ENCODE peak calls at places on chromosomes 4 and X, in five cellular contexts. R is WTC11, U is colonic mucosa, B is osteocyte, Q is neural crest cell. J is an unnamed sample.

GRCh38 chr4:2800691-2801596 is 8.1 kb downstream of the SH3BP2 start:
- DNase-seq in U (peak), B (no peak), Q (peak), R (peak), J (peak)

GRCh38 chrX:123481908-123482873 is 250.7 kb downstream of the THOC2 start:
- DNase-seq in B (no peak), R (no peak), U (no peak), Q (no peak), J (no peak)

GRCh38 chrX:70826715-70827114 is 81.8 kb downstream of the TEX11 start:
- DNase-seq in U (peak), R (no peak), B (no peak), Q (no peak), J (no peak)

GRCh38 chr4:15457401-15458201 is 12.1 kb upstream of the CC2D2A start:
- DNase-seq in Q (no peak), U (no peak), R (no peak), B (no peak), J (no peak)

GRCh38 chrX:136779346-136779781 is 1.4 kb downstream of the ARHGEF6 start:
- DNase-seq in U (no peak), B (no peak), Q (no peak), R (no peak), J (no peak)

GRCh38 chr4:140187316-140187695 is 33.3 kb upstream of the MAML3 start:
- DNase-seq in R (no peak), U (no peak), Q (no peak), B (no peak), J (no peak)

GRCh38 chrX:103608305-103608963 is 671 bp downstream of the TCEAL3 start:
- DNase-seq in U (peak), R (no peak), Q (no peak), B (no peak), J (peak)

GRCh38 chr4:122764071-122764807 is 31.7 kb downstream of the BBS12 start:
- DNase-seq in R (no peak), Q (no peak), B (no peak), U (no peak), J (no peak)

GRCh38 chrX:1265061-1265460 is 3.6 kb upstream of the CSF2RA start:
- DNase-seq in Q (no peak), B (no peak), U (no peak), R (no peak), J (no peak)

GRCh38 chrX:154401918-154402621 is 3.9 kb downstream of the RPL10 start:
- DNase-seq in R (no peak), B (no peak), U (no peak), Q (no peak), J (no peak)

GRCh38 chr4:40507977-40508376 is 121.7 kb downstream of the RBM47 start:
- DNase-seq in R (no peak), B (no peak), U (peak), Q (no peak), J (no peak)

GRCh38 chr4:13289391-13289790 is 194.7 kb downstream of the RAB28 start:
- DNase-seq in Q (no peak), R (no peak), B (no peak), U (no peak), J (no peak)

GRCh38 chr4:79869597-79870336 is 203.3 kb downstream of the ANTXR2 start:
- DNase-seq in R (no peak), B (no peak), Q (no peak), U (no peak), J (no peak)

GRCh38 chr4:138875886-138876608 is 139.5 kb upstream of the NOCT start:
- DNase-seq in B (no peak), R (no peak), Q (no peak), U (no peak), J (no peak)

GRCh38 chrX:78383594-78383993 is 56.2 kb upstream of the CYSLTR1 start:
- DNase-seq in B (no peak), R (no peak), U (no peak), Q (no peak), J (no peak)

GRCh38 chr4:42954925-42955669 is 62.6 kb downstream of the GRXCR1 start:
- DNase-seq in Q (no peak), U (no peak), B (no peak), R (no peak), J (no peak)

GRCh38 chr4:186643501-186644315 is 79.9 kb downstream of the FAT1 start:
- DNase-seq in Q (no peak), U (no peak), R (no peak), B (no peak), J (no peak)

GRCh38 chrX:45070116-45071007 is 130.3 kb downstream of the DIPK2B start:
- DNase-seq in B (no peak), Q (no peak), R (no peak), U (peak), J (no peak)

GRCh38 chr4:2406920-2407319 is 11.5 kb downstream of the ZFYVE28 start:
- DNase-seq in R (no peak), U (no peak), Q (no peak), B (no peak), J (no peak)

GRCh38 chr4:154014401-154015105 is 225.7 kb upstream of the SFRP2 start:
- DNase-seq in B (no peak), R (no peak), Q (no peak), U (no peak), J (no peak)

GRCh38 chrX:102154900-102155805 is 624 bp downstream of the BEX5 start:
- DNase-seq in B (no peak), Q (no peak), R (no peak), U (peak), J (peak)

GRCh38 chrX:48933757-48934156 is 14.9 kb upstream of the PIM2 start:
- DNase-seq in R (no peak), U (no peak), Q (no peak), B (no peak), J (no peak)

GRCh38 chr4:102715057-102715456 is 45.7 kb downstream of the MANBA start:
- DNase-seq in U (no peak), B (no peak), Q (no peak), R (no peak), J (no peak)
- TF ChIP-seq CTCF in U (no peak), B (no peak), Q (no peak), R (no peak), J (no peak)

DNA sequence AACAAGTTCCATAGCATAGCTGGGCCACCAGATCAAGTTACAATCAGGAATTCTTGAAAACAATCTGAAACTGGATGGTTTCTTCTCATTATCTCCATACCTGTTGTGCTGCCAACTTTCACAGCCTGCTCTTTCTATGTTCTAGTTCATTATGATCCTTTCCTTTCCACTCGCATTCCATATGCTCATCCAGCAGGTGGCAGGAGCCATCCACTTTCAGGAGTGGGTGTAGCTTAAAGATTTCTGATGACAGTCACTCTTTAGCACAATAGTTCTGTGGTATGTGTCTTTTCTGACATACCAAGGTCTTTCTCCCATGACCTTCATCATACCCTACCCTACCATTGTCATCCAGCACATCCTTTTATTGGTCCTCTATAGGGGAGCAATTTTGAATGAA is 46.4 kb downstream of the PAGE2 start:
- DNase-seq in U (peak), B (no peak), Q (peak), R (peak), J (peak)
- TF ChIP-seq CTCF in U (peak), B (peak), Q (peak), R (no peak), J (no peak)

GRCh38 chrX:130120746-130121504 is 10.6 kb upstream of the ELF4 start:
- DNase-seq in Q (peak), B (peak), R (peak), U (peak), J (peak)
- TF ChIP-seq CTCF in Q (peak), B (peak), R (peak), U (peak), J (peak)

GRCh38 chr4:26821677-26822503 is 38.8 kb upstream of the STIM2 start:
- DNase-seq in U (peak), B (no peak), Q (no peak), R (no peak), J (no peak)
- TF ChIP-seq CTCF in U (no peak), B (no peak), Q (peak), R (no peak), J (no peak)

DNA sequence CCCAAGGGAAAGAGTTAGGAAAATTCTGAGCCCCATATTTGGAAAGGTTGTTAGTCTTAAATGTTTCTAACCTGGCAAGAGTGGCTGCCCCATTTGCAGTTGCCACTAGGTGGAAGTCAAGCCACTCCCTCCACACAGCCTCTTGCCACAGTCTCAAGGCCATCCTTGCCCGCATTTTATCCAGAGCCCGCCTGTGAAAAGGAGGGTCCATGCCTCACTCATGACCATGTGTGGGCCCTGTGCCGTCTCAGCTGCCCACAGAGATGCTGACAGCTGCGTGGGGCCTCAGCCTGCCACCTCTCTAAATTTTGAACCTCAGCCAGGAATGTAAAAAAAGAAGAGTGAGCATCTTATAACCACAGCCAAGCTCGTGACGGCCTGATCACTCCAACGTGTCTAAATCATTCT is 201.5 kb upstream of the FAM241A start:
- DNase-seq in U (peak), B (no peak), R (peak), Q (peak), J (peak)
- TF ChIP-seq CTCF in U (peak), B (peak), R (peak), Q (peak), J (peak)